ENCODE peak calls at places on chromosomes 3 and 15, in ten cellular contexts. Z is heart right ventricle; O is CD8-positive, alpha-beta T cell; Q is WERI-Rb-1; D is A549; N is heart left ventricle; M is astrocyte of the cerebellum; I is kidney epithelial cell; W is epithelial cell of esophagus; C is HCT116. E is an unnamed sample.

GRCh38 chr3:142028174-142028833 is 121.0 kb downstream of the TFDP2 start:
- DNase-seq in Z (peak), O (peak), Q (no peak), D (no peak), N (no peak), M (peak), I (peak), W (peak), C (peak), E (peak)

GRCh38 chr3:54882114-54882833 is 45.6 kb downstream of the LRTM1 start:
- DNase-seq in Z (no peak), O (no peak), Q (no peak), D (peak), N (no peak), M (peak), I (peak), W (peak), C (no peak), E (no peak)

GRCh38 chr3:67515778-67516177 is 138.6 kb downstream of the SUCLG2 start:
- DNase-seq in Z (no peak), O (no peak), Q (peak), D (no peak), N (no peak), M (no peak), I (no peak), W (no peak), C (no peak), E (no peak)

GRCh38 chr15:45794768-45795486 is 160.1 kb downstream of the SQOR start:
- DNase-seq in Z (no peak), O (no peak), Q (no peak), D (no peak), N (no peak), M (no peak), I (no peak), W (no peak), C (no peak), E (no peak)

GRCh38 chr3:34948431-34948971 is 690.8 kb upstream of the ARPP21 start:
- DNase-seq in Z (no peak), O (no peak), Q (no peak), D (no peak), N (no peak), M (peak), I (no peak), W (no peak), C (no peak), E (no peak)

GRCh38 chr15:78859971-78860733 is 12.5 kb upstream of the MORF4L1 start:
- DNase-seq in Z (peak), O (peak), Q (peak), D (peak), N (peak), M (peak), I (peak), W (peak), C (peak), E (peak)

GRCh38 chr15:48696627-48697312 is 51.3 kb upstream of the FBN1 start:
- DNase-seq in Z (no peak), O (no peak), Q (peak), D (no peak), N (no peak), M (no peak), I (no peak), W (peak), C (no peak), E (no peak)

GRCh38 chr3:9168230-9168629 is 81.2 kb downstream of the SRGAP3 start:
- DNase-seq in Z (no peak), O (no peak), Q (no peak), D (no peak), N (no peak), M (no peak), I (no peak), W (peak), C (no peak), E (peak)

DNA sequence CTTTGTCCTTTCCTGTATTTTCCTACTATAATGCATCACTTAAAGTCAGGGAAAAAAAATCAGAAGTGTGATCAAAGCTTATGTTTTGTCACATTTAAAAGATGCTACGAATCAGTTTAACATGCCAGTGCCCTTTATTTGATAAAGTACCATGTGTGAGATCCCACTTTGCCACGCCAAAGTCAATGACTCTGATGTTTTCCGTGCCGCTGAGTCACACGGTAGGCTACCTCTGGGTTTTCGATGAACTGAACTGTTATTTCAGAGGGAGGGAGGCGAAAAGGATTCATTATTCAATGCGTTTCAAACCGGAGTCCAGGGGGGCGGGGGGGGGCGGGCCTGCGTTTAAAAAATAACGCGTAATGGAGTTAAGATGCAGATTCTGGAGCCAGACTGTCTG is 203.0 kb downstream of the ABHD5 start:
- DNase-seq in Z (no peak), O (no peak), Q (no peak), D (no peak), N (no peak), M (no peak), I (no peak), W (peak), C (no peak), E (no peak)
- H3K4me3 ChIP-seq in Z (peak), O (no peak), Q (no peak), D (peak), N (peak), M (peak), I (peak), W (peak), C (peak), E (peak)

GRCh38 chr3:97892852-97893251 is 71.0 kb downstream of the CRYBG3 start:
- DNase-seq in Z (no peak), O (no peak), Q (no peak), D (no peak), N (no peak), M (no peak), I (no peak), W (no peak), C (no peak), E (no peak)

GRCh38 chr3:97896129-97896528 is 74.3 kb downstream of the CRYBG3 start:
- DNase-seq in Z (no peak), O (no peak), Q (no peak), D (no peak), N (no peak), M (no peak), I (no peak), W (no peak), C (no peak), E (no peak)

GRCh38 chr3:97895216-97895615 is 73.4 kb downstream of the CRYBG3 start:
- DNase-seq in Z (no peak), O (no peak), Q (no peak), D (no peak), N (no peak), M (no peak), I (no peak), W (no peak), C (no peak), E (no peak)

GRCh38 chr3:97901327-97902295 is 70.6 kb downstream of the RIOX2 start:
- DNase-seq in Z (peak), O (no peak), Q (no peak), D (no peak), N (no peak), M (no peak), I (no peak), W (peak), C (no peak), E (no peak)

GRCh38 chr3:97896547-97896946 is 74.7 kb downstream of the CRYBG3 start:
- DNase-seq in Z (no peak), O (no peak), Q (no peak), D (no peak), N (no peak), M (no peak), I (no peak), W (no peak), C (no peak), E (no peak)
- TF ChIP-seq CTCF in Z (no peak), O (no peak), Q (no peak), D (no peak), N (no peak), M (no peak), I (no peak), W (no peak), C (no peak), E (no peak)

GRCh38 chr3:128483657-128484403 is 9.2 kb downstream of the GATA2 start:
- DNase-seq in Z (no peak), O (no peak), Q (no peak), D (no peak), N (peak), M (no peak), I (no peak), W (no peak), C (no peak), E (no peak)

GRCh38 chr3:128486692-128487537 is 6.1 kb downstream of the GATA2 start:
- DNase-seq in Z (no peak), O (no peak), Q (no peak), D (no peak), N (no peak), M (no peak), I (no peak), W (peak), C (no peak), E (no peak)

GRCh38 chr3:128484404-128485282 is 8.4 kb downstream of the GATA2 start:
- DNase-seq in Z (no peak), O (no peak), Q (no peak), D (no peak), N (no peak), M (no peak), I (no peak), W (no peak), C (no peak), E (no peak)

GRCh38 chr3:128486157-128486691 is 6.8 kb downstream of the GATA2 start:
- DNase-seq in Z (no peak), O (no peak), Q (no peak), D (no peak), N (no peak), M (no peak), I (no peak), W (no peak), C (no peak), E (no peak)

GRCh38 chr3:128485283-128486156 is 7.5 kb downstream of the GATA2 start:
- DNase-seq in Z (no peak), O (no peak), Q (no peak), D (no peak), N (no peak), M (no peak), I (no peak), W (no peak), C (no peak), E (no peak)
- H3K4me3 ChIP-seq in Z (peak), O (no peak), Q (no peak), D (no peak), N (peak), M (peak), I (no peak), W (no peak), C (no peak), E (peak)

GRCh38 chr3:58176185-58176530 is 34.6 kb downstream of the DNASE1L3 start:
- DNase-seq in Z (no peak), O (no peak), Q (no peak), D (no peak), N (no peak), M (no peak), I (no peak), W (no peak), C (no peak), E (no peak)

GRCh38 chr3:58175429-58176184 is 35.2 kb downstream of the DNASE1L3 start:
- DNase-seq in Z (no peak), O (no peak), Q (no peak), D (no peak), N (no peak), M (no peak), I (no peak), W (peak), C (no peak), E (no peak)

GRCh38 chr3:58173029-58173669 is 37.6 kb downstream of the DNASE1L3 start:
- DNase-seq in Z (no peak), O (no peak), Q (no peak), D (no peak), N (no peak), M (no peak), I (no peak), W (no peak), C (no peak), E (no peak)

GRCh38 chr3:58175098-58175428 is 35.7 kb downstream of the DNASE1L3 start:
- DNase-seq in Z (no peak), O (no peak), Q (no peak), D (no peak), N (no peak), M (no peak), I (no peak), W (no peak), C (no peak), E (no peak)

GRCh38 chr3:58173670-58174472 is 36.9 kb downstream of the DNASE1L3 start:
- DNase-seq in Z (peak), O (peak), Q (peak), D (no peak), N (peak), M (no peak), I (no peak), W (peak), C (no peak), E (no peak)
- TF ChIP-seq CTCF in Z (peak), O (no peak), Q (peak), D (peak), N (peak), M (peak), I (peak), W (peak), C (peak), E (peak)

GRCh38 chr3:143119974-143120715 is 574 bp downstream of the CHST2 start:
- DNase-seq in Z (peak), O (peak), Q (peak), D (peak), N (peak), M (no peak), I (no peak), W (peak), C (no peak), E (no peak)
- H3K4me3 ChIP-seq in Z (peak), O (peak), Q (peak), D (peak), N (peak), M (peak), I (peak), W (peak), C (peak), E (peak)

DNA sequence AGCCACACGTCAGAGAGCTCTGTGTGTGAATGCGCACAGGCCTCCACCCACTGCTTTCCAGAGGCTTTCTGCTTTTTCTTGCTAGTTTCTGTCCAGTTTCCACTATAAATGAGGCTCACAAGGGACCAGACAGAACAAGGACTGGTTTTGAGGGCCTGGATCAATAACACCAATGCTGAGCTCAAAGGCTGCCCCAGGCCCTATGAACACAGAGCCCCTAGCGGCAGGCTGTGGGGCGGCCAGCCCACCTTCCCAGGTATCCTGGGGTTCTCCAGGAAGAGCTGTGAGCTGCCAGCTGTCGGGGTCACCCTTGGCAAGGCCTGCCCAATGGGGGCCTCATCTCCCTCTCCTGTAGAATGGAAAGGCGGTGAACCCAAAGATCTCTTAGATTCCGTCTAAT is 2.2 kb upstream of the ITIH3 start:
- DNase-seq in Z (no peak), O (no peak), Q (no peak), D (no peak), N (no peak), M (no peak), I (no peak), W (no peak), C (no peak), E (no peak)
- TF ChIP-seq CTCF in Z (no peak), O (no peak), Q (peak), D (no peak), N (no peak), M (peak), I (peak), W (peak), C (no peak), E (peak)

DNA sequence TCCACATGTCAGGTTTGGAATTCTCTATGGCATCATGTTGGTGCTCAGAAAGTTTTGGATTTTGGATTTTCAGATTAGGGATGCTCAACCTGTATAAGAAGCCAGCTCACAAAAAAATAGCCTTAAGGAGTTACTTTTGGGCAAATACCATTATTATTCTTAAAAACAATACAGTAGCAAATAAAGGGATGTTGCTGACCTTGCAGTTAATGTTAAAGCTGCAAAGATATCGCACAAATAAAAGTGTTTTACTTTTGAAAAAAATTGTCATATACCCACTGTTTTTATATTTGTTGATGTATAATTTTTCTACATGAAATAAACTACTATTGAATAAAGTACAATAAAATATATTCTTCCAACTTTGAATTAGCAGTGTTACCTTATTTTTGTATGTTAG is 60.1 kb downstream of the LYSMD4 start:
- DNase-seq in Z (no peak), O (no peak), Q (no peak), D (no peak), N (no peak), M (no peak), I (no peak), W (no peak), C (no peak), E (no peak)
- H3K4me3 ChIP-seq in Z (no peak), O (no peak), Q (no peak), D (no peak), N (no peak), M (no peak), I (no peak), W (no peak), C (no peak), E (no peak)

E was measured in retinal pigment epithelial cell.